ENCODE peak calls at places on chromosomes 16 and 17, in five cellular contexts. C, R, A, I and U are unnamed samples.

GRCh38 chr16:5560084-5560483 is 462.5 kb upstream of the EEF2KMT start:
- DNase-seq in C (no peak), R (no peak), A (no peak), I (no peak), U (no peak)

GRCh38 chr17:78572277-78573205 is 4.7 kb downstream of the DNAH17 start:
- DNase-seq in C (no peak), R (no peak), A (no peak), I (no peak), U (no peak)

GRCh38 chr17:14308965-14309879 is 8.3 kb downstream of the HS3ST3B1 start:
- DNase-seq in C (peak; percentile 43), R (peak; percentile 73), A (peak; percentile 49), I (peak; percentile 86), U (peak; percentile 86)

GRCh38 chr17:21462259-21462658 is 86.1 kb downstream of the KCNJ12 start:
- DNase-seq in C (no peak), R (no peak), A (no peak), I (no peak), U (no peak)

GRCh38 chr17:33905338-33905800 is 349.7 kb upstream of the CCL2 start:
- DNase-seq in C (no peak), R (no peak), A (no peak), I (no peak), U (no peak)

GRCh38 chr16:29310852-29311314 is 95.6 kb downstream of the NPIPB11 start:
- DNase-seq in C (no peak), R (no peak), A (no peak), I (peak; percentile 74), U (peak; percentile 60)

GRCh38 chr16:926715-927114 is 44.1 kb downstream of the LMF1 start:
- DNase-seq in C (no peak), R (no peak), A (no peak), I (no peak), U (no peak)

GRCh38 chr16:64278196-64278595 is 843.7 kb downstream of the CDH11 start:
- DNase-seq in C (no peak), R (no peak), A (no peak), I (no peak), U (no peak)

GRCh38 chr17:82743344-82744219 is 8.2 kb downstream of the FN3K start:
- DNase-seq in C (no peak), R (no peak), A (no peak), I (no peak), U (no peak)
- TF ChIP-seq CTCF in C (no peak), R (no peak), A (no peak), I (no peak), U (no peak)

DNA sequence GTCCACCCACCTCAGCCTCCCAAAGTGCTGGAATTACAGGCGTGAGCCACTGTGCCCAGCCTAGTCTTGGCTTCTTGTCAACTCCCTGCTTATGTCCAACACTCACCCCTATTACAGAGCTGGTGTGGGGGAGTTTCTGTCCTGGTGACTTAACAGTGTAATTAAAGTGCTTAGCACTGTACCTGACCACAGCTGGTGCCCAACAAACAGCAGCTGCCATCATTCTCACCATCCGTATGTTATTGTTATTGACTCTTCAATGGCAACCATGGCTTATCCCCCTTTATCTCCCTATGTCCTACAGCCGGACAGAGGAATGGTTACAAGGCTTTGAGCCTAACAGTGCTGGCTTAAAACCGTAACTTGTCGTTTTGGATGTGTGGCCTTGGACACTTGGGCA is 17.0 kb upstream of the BRCA1 start:
- DNase-seq in C (no peak), R (no peak), A (no peak), I (peak; percentile 2), U (no peak)
- TF ChIP-seq EP300 in C (no peak), R (no peak), A (no peak), I (no peak), U (no peak)

GRCh38 chr17:56257075-56257474 is 103.8 kb downstream of the ANKFN1 start:
- DNase-seq in C (no peak), R (no peak), A (no peak), I (no peak), U (no peak)
- TF ChIP-seq CTCF in C (no peak), R (no peak), A (no peak), I (no peak), U (no peak)

DNA sequence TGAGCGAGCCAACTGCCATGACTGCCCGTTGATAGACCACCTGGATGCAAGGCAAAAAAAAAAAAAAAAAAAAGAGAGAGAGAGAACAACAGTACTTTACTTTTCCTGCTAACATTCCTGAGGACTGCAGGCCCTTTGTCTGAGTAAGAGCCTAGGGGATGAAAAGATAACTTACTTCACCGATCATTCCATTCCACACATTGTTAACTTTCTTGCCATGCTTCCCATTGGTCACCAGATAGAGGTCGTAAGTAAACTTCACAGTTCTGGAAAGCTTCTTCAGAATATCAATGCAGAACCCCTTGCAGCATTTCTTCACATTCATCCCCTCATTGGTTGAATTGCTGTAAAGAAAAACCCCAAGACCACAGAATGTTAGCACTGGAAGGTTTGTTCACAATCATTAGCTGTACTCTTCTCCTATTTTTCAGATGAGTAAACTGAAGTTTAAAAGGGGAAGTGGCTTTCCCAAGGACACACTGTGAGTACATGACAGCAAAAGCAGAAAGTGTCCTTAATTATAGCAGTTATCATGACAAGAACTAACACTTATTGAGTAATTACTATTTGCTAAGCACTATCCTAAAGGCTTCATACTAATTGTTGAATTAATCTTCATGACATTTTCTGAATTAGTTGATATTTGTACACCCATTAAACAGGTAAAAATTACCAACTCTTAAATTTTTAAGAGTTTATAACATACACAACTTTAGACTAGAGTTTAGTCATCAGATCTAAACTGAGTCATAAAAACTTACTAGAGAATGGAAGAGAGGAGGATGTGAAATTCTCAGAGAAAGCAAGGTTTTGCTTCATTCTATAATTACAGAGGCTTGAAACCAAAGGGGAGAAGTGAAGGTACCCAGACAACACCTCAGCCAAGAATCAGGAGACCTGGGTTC is 341.2 kb downstream of the GRIN2A start:
- DNase-seq in C (no peak), R (no peak), A (no peak), I (no peak), U (no peak)
- TF ChIP-seq EP300 in C (no peak), R (no peak), A (no peak), I (no peak), U (no peak)